ENCODE peak calls at places on chromosomes 2 and 18, in six cellular contexts. G, I, H, D, F and L are unnamed samples.

GRCh38 chr18:50987261-50987660 is 19.4 kb downstream of the ELAC1 start:
- DNase-seq in G (no peak), I (no peak), H (no peak), D (no peak), F (no peak), L (no peak)

GRCh38 chr18:48296581-48296980 is 112.6 kb downstream of the ZBTB7C start:
- DNase-seq in G (no peak), I (no peak), H (no peak), D (no peak), F (no peak), L (no peak)

GRCh38 chr18:47997338-47997780 is 66.9 kb upstream of the SMAD2 start:
- DNase-seq in G (no peak), I (no peak), H (peak), D (peak), F (no peak), L (no peak)

GRCh38 chr2:240505946-240506345 is 51.8 kb downstream of the ANKMY1 start:
- DNase-seq in G (no peak), I (no peak), H (no peak), D (no peak), F (no peak), L (no peak)

GRCh38 chr2:147135401-147135800 is 709.4 kb upstream of the ACVR2A start:
- DNase-seq in G (no peak), I (no peak), H (no peak), D (no peak), F (no peak), L (no peak)

GRCh38 chr2:287471-287885 is 413 bp downstream of the ALKAL2 start:
- DNase-seq in G (no peak), I (peak), H (peak), D (no peak), F (no peak), L (peak)

GRCh38 chr2:235201796-235202195 is 250.0 kb downstream of the SH3BP4 start:
- DNase-seq in G (no peak), I (no peak), H (peak), D (no peak), F (no peak), L (no peak)

GRCh38 chr2:220572385-220572784 is 945.0 kb downstream of the SLC4A3 start:
- DNase-seq in G (no peak), I (no peak), H (peak), D (no peak), F (peak), L (no peak)

GRCh38 chr2:65450810-65451209 is 18.4 kb upstream of the SPRED2 start:
- DNase-seq in G (no peak), I (no peak), H (no peak), D (no peak), F (no peak), L (no peak)

GRCh38 chr2:177178797-177179196 is 33.8 kb upstream of the HNRNPA3 start:
- DNase-seq in G (no peak), I (no peak), H (no peak), D (no peak), F (no peak), L (no peak)

GRCh38 chr2:218436992-218437391 is 18.1 kb downstream of the VIL1 start:
- DNase-seq in G (no peak), I (no peak), H (no peak), D (no peak), F (no peak), L (no peak)

GRCh38 chr2:239283961-239284801 is 116.6 kb downstream of the HDAC4 start:
- DNase-seq in G (peak), I (no peak), H (no peak), D (no peak), F (no peak), L (no peak)

GRCh38 chr2:138084206-138084605 is 119.9 kb downstream of the HNMT start:
- DNase-seq in G (no peak), I (no peak), H (peak), D (no peak), F (no peak), L (no peak)

GRCh38 chr2:85769236-85769986 is 15.6 kb downstream of the ATOH8 start:
- DNase-seq in G (no peak), I (peak), H (no peak), D (no peak), F (peak), L (no peak)

GRCh38 chr2:88059979-88060906 is 4.7 kb upstream of the KRCC1 start:
- DNase-seq in G (no peak), I (no peak), H (peak), D (peak), F (peak), L (no peak)